ENCODE peak calls at places on chromosomes 2 and 18, in eight cellular contexts. C is CD8-positive, alpha-beta memory T cell; W is thoracic aorta; M is OCI-LY7; U is PC-3; J is astrocyte of the cerebellum; P is GM06990; O is right cardiac atrium. V is an unnamed sample.
A peak's percentile ranks its signal among the peaks of the same experiment; 100 is the strongest.

GRCh38 chr2:159119652-159120257 is 151.3 kb downstream of the TANC1 start:
- DNase-seq in C (no peak), W (no peak), M (no peak), U (no peak), J (no peak), P (no peak), O (no peak), V (no peak)

GRCh38 chr18:24181806-24182205 is 42.9 kb downstream of the CABYR start:
- DNase-seq in C (no peak), W (no peak), M (no peak), U (no peak), J (no peak), P (no peak), O (no peak), V (no peak)

GRCh38 chr18:62663731-62664336 is 51.5 kb upstream of the PHLPP1 start:
- DNase-seq in C (no peak), W (no peak), M (no peak), U (peak; percentile 80), J (no peak), P (peak; percentile 45), O (no peak), V (no peak)

GRCh38 chr2:170723446-170723958 is 8.4 kb downstream of the SP5 start:
- DNase-seq in C (no peak), W (no peak), M (no peak), U (no peak), J (no peak), P (no peak), O (no peak), V (no peak)

GRCh38 chr18:32779010-32779409 is 6.2 kb upstream of the KLHL14 start:
- DNase-seq in C (no peak), W (no peak), M (no peak), U (no peak), J (no peak), P (no peak), O (no peak), V (no peak)

GRCh38 chr2:152115952-152116351 is 17.1 kb upstream of the CACNB4 start:
- DNase-seq in C (no peak), W (no peak), M (no peak), U (peak; percentile 17), J (no peak), P (no peak), O (no peak), V (no peak)

GRCh38 chr2:145854039-145854755 is 1334.3 kb upstream of the ZEB2 start:
- DNase-seq in C (no peak), W (no peak), M (no peak), U (no peak), J (no peak), P (no peak), O (no peak), V (no peak)

GRCh38 chr2:55430536-55430935 is 10.9 kb upstream of the CCDC88A start:
- DNase-seq in C (no peak), W (no peak), M (no peak), U (no peak), J (no peak), P (no peak), O (no peak), V (no peak)

GRCh38 chr2:156435725-156436476 is at the start of gene GPD2:
- DNase-seq in C (peak; percentile 69), W (peak; percentile 58), M (peak; percentile 39), U (peak; percentile 91), J (peak; percentile 44), P (peak; percentile 82), O (peak; percentile 97), V (peak; percentile 30)

GRCh38 chr2:121502246-121502645 is 28.4 kb upstream of the RNU4ATAC start:
- DNase-seq in C (no peak), W (no peak), M (no peak), U (peak; percentile 65), J (no peak), P (no peak), O (no peak), V (no peak)

GRCh38 chr18:4068552-4069158 is 386.5 kb downstream of the DLGAP1 start:
- DNase-seq in C (no peak), W (no peak), M (peak; percentile 67), U (peak; percentile 62), J (peak; percentile 22), P (peak; percentile 24), O (no peak), V (peak; percentile 48)

GRCh38 chr18:1002653-1003178 is 98.0 kb downstream of the ADCYAP1 start:
- DNase-seq in C (no peak), W (no peak), M (no peak), U (peak; percentile 28), J (peak; percentile 64), P (no peak), O (no peak), V (no peak)

GRCh38 chr18:75896865-75897264 is 469.4 kb upstream of the SMIM21 start:
- DNase-seq in C (no peak), W (no peak), M (no peak), U (peak; percentile 46), J (no peak), P (no peak), O (no peak), V (no peak)

GRCh38 chr2:11111811-11112425 is 43.3 kb upstream of the SLC66A3 start:
- DNase-seq in C (no peak), W (no peak), M (no peak), U (no peak), J (no peak), P (no peak), O (no peak), V (no peak)

GRCh38 chr18:31701752-31702151 is 17.4 kb upstream of the B4GALT6 start:
- DNase-seq in C (no peak), W (no peak), M (no peak), U (no peak), J (no peak), P (no peak), O (no peak), V (no peak)

GRCh38 chr2:103959174-103960125 is 894.5 kb upstream of the POU3F3 start:
- DNase-seq in C (no peak), W (no peak), M (peak; percentile 40), U (peak; percentile 48), J (peak; percentile 41), P (no peak), O (no peak), V (peak; percentile 4)

GRCh38 chr2:95359501-95359930 is 43.0 kb upstream of the FAHD2A start:
- DNase-seq in C (no peak), W (no peak), M (no peak), U (no peak), J (no peak), P (no peak), O (no peak), V (no peak)

GRCh38 chr2:142180820-142181533 is 50.2 kb upstream of the LRP1B start:
- DNase-seq in C (no peak), W (no peak), M (peak; percentile 10), U (peak; percentile 24), J (no peak), P (no peak), O (peak; percentile 68), V (no peak)

GRCh38 chr2:234081970-234082822 is 31.7 kb downstream of the SPP2 start:
- DNase-seq in C (no peak), W (no peak), M (no peak), U (peak; percentile 46), J (no peak), P (no peak), O (no peak), V (no peak)

DNA sequence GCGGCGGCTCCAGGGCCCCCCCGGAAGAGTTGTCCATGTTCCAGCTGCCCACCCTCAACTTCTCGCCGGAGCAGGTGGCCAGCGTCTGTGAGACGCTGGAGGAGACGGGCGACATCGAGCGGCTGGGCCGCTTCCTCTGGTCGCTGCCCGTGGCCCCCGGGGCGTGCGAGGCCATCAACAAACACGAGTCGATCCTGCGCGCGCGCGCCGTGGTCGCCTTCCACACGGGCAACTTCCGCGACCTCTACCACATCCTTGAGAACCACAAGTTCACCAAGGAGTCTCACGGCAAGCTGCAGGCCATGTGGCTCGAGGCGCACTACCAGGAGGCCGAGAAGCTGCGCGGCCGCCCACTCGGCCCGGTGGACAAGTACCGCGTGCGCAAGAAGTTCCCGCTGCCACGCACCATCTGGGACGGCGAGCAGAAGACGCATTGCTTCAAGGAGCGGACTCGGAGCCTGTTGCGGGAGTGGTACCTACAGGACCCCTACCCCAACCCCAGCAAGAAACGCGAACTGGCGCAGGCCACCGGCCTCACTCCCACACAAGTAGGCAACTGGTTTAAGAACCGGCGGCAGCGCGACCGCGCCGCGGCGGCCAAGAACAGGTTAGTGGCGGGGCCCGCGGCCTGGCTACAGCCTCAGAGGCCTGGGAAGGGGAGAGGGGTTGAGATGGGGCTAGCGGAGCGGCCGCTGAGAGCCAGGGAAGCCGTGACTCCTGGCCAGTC is 965 bp downstream of the SIX3 start:
- DNase-seq in C (no peak), W (no peak), M (no peak), U (no peak), J (no peak), P (no peak), O (peak; percentile 51), V (no peak)
- H3K4me3 ChIP-seq in C (no peak overlapping the region), W (peak overlapping the region; percentile 71), M (no peak overlapping the region), U (peak overlapping the region; percentile 89), J (no peak overlapping the region), P (no peak overlapping the region), O (peak overlapping the region; percentile 50), V (no peak overlapping the region)

GRCh38 chr2:218959141-218959731 is at the start of gene CDK5R2:
- DNase-seq in C (peak; percentile 57), W (no peak), M (peak; percentile 95), U (peak; percentile 92), J (peak; percentile 29), P (peak; percentile 88), O (peak; percentile 88), V (peak; percentile 53)
- H3K4me3 ChIP-seq in C (no peak within 1 kb of the TSS), W (peak within 1 kb of the TSS; percentile 62), M (peak within 1 kb of the TSS; percentile 72), U (peak within 1 kb of the TSS; percentile 65), J (peak within 1 kb of the TSS; percentile 19), P (peak within 1 kb of the TSS; percentile 71), O (peak within 1 kb of the TSS; percentile 59), V (no peak within 1 kb of the TSS)

GRCh38 chr2:98453531-98453930 is 8.9 kb downstream of the INPP4A start:
- DNase-seq in C (no peak), W (no peak), M (no peak), U (no peak), J (no peak), P (no peak), O (no peak), V (no peak)

GRCh38 chr2:98454500-98455235 is 10.0 kb downstream of the INPP4A start:
- DNase-seq in C (no peak), W (no peak), M (peak; percentile 28), U (peak; percentile 51), J (no peak), P (no peak), O (no peak), V (no peak)

GRCh38 chr2:98452396-98453027 is 7.9 kb downstream of the INPP4A start:
- DNase-seq in C (no peak), W (no peak), M (no peak), U (no peak), J (no peak), P (no peak), O (no peak), V (no peak)

GRCh38 chr2:98455494-98455976 is 10.9 kb downstream of the INPP4A start:
- DNase-seq in C (peak; percentile 59), W (no peak), M (no peak), U (no peak), J (no peak), P (no peak), O (no peak), V (peak; percentile 54)

GRCh38 chr2:98454073-98454472 is 9.4 kb downstream of the INPP4A start:
- DNase-seq in C (no peak), W (no peak), M (no peak), U (peak; percentile 40), J (no peak), P (no peak), O (no peak), V (no peak)
- H3K4me3 ChIP-seq in C (peak overlapping the region; percentile 13), W (no peak overlapping the region), M (no peak overlapping the region), U (no peak overlapping the region), J (no peak overlapping the region), P (no peak overlapping the region), O (no peak overlapping the region), V (no peak overlapping the region)

GRCh38 chr2:38495880-38496279 is 106.8 kb downstream of the HNRNPLL start:
- DNase-seq in C (no peak), W (no peak), M (no peak), U (no peak), J (no peak), P (no peak), O (no peak), V (no peak)
- H3K4me3 ChIP-seq in C (no peak overlapping the region), W (no peak overlapping the region), M (no peak overlapping the region), U (no peak overlapping the region), J (no peak overlapping the region), P (no peak overlapping the region), O (no peak overlapping the region), V (no peak overlapping the region)

V was measured in HL-60.